ENCODE peak calls at places on chromosomes 12 and 14, in five cellular contexts. T is AG04449; L is fibroblast of lung; A is CD8-positive, alpha-beta T cell; V is neural progenitor cell. Y is an unnamed sample.
A peak's percentile ranks its signal among the peaks of the same experiment; 100 is the strongest.

GRCh38 chr12:95790912-95791849 is 617 bp upstream of the NTN4 start:
- DNase-seq in T (no peak), L (peak; percentile 15), A (peak; percentile 51), V (peak; percentile 57), Y (no peak)

GRCh38 chr12:6752181-6752930 is 585 bp downstream of the MLF2 start:
- DNase-seq in T (no peak), L (peak; percentile 60), A (no peak), V (peak; percentile 79), Y (no peak)

GRCh38 chr14:100874051-100874410 is 29.5 kb downstream of the RTL1 start:
- DNase-seq in T (no peak), L (no peak), A (no peak), V (no peak), Y (no peak)

GRCh38 chr12:111405856-111406473 is at the start of gene SH2B3:
- DNase-seq in T (no peak), L (peak; percentile 59), A (no peak), V (no peak), Y (no peak)

GRCh38 chr12:122738561-122738960 is 7.9 kb upstream of the HCAR1 start:
- DNase-seq in T (no peak), L (peak; percentile 67), A (no peak), V (no peak), Y (no peak)

GRCh38 chr14:44895716-44896115 is 66.0 kb downstream of the KLHL28 start:
- DNase-seq in T (peak; percentile 72), L (peak; percentile 90), A (no peak), V (no peak), Y (no peak)

GRCh38 chr12:67434653-67435375 is 165.7 kb downstream of the CAND1 start:
- DNase-seq in T (peak; percentile 98), L (peak; percentile 99), A (no peak), V (no peak), Y (peak; percentile 69)

GRCh38 chr14:99744873-99745224 is 48.4 kb upstream of the EML1 start:
- DNase-seq in T (no peak), L (no peak), A (no peak), V (no peak), Y (no peak)

GRCh38 chr12:102824218-102824835 is 92.7 kb downstream of the PAH start:
- DNase-seq in T (no peak), L (peak; percentile 10), A (no peak), V (peak; percentile 94), Y (no peak)

GRCh38 chr14:58919262-58919661 is 269.2 kb upstream of the DAAM1 start:
- DNase-seq in T (no peak), L (peak; percentile 29), A (no peak), V (peak; percentile 27), Y (no peak)

GRCh38 chr12:122123761-122124145 is 45.2 kb downstream of the MLXIP start:
- DNase-seq in T (no peak), L (no peak), A (no peak), V (peak; percentile 0), Y (no peak)

GRCh38 chr14:36979863-36980262 is 192.5 kb downstream of the SLC25A21 start:
- DNase-seq in T (no peak), L (no peak), A (no peak), V (no peak), Y (no peak)

GRCh38 chr14:28830115-28830534 is 63.5 kb downstream of the FOXG1 start:
- DNase-seq in T (no peak), L (no peak), A (no peak), V (no peak), Y (no peak)

GRCh38 chr14:88233915-88234314 is 89.2 kb downstream of the KCNK10 start:
- DNase-seq in T (no peak), L (no peak), A (no peak), V (peak; percentile 71), Y (peak; percentile 5)

GRCh38 chr12:78864483-78865296 is at the start of gene SYT1:
- DNase-seq in T (no peak), L (peak; percentile 93), A (no peak), V (peak; percentile 94), Y (peak; percentile 38)

GRCh38 chr12:123150804-123151678 is at the start of gene PITPNM2:
- DNase-seq in T (no peak), L (peak; percentile 59), A (peak; percentile 82), V (peak; percentile 94), Y (no peak)

GRCh38 chr14:51533877-51534553 is 117.7 kb upstream of the FRMD6 start:
- DNase-seq in T (no peak), L (no peak), A (no peak), V (no peak), Y (no peak)

GRCh38 chr12:108342985-108343384 is 3.9 kb upstream of the CMKLR1 start:
- DNase-seq in T (no peak), L (no peak), A (no peak), V (no peak), Y (no peak)

GRCh38 chr12:122356192-122356635 is 66.3 kb downstream of the CLIP1 start:
- DNase-seq in T (no peak), L (peak; percentile 27), A (peak; percentile 63), V (peak; percentile 56), Y (peak; percentile 59)

GRCh38 chr12:109967383-109968031 is 28.7 kb downstream of the GIT2 start:
- DNase-seq in T (no peak), L (no peak), A (no peak), V (peak; percentile 27), Y (no peak)

GRCh38 chr12:31588976-31589375 is 2.0 kb downstream of the DENND5B start:
- DNase-seq in T (no peak), L (peak; percentile 19), A (no peak), V (no peak), Y (no peak)

GRCh38 chr12:110266980-110267620 is 13.9 kb upstream of the ATP2A2 start:
- DNase-seq in T (no peak), L (peak; percentile 77), A (no peak), V (peak; percentile 56), Y (peak; percentile 94)

GRCh38 chr14:38743941-38744611 is 359.0 kb downstream of the SEC23A start:
- DNase-seq in T (no peak), L (no peak), A (no peak), V (no peak), Y (no peak)

DNA sequence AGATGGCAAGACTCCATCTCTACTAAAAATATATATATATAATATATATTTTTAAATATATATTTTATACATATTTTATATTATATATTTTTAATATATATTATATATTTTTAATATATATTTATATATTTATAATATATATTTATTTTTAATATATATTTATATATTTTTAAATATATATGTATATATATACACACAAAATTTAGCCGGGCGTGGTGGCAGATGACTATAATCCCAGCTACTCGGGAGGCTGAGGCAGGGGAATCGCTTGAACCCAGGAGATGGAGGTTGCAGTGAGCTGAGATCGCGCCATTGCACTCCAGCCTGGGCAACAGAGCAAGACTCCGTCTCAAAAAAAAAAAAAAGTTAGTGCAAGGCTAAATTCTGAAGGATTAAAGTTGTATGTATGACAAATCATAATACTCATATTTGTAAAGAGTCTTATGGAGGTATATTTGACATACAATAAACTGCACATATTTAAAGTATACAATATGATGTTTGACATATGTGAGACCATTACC is 7.7 kb upstream of the TDG start:
- DNase-seq in T (no peak), L (no peak), A (no peak), V (no peak), Y (no peak)
- H3K4me3 ChIP-seq in T (no peak overlapping the region), L (no peak overlapping the region), A (peak overlapping the region; percentile 65), V (peak overlapping the region; percentile 92), Y (peak overlapping the region; percentile 97)

GRCh38 chr12:43675048-43675904 is 83.3 kb downstream of the PUS7L start:
- DNase-seq in T (no peak), L (peak; percentile 7), A (no peak), V (no peak), Y (no peak)

GRCh38 chr12:43676183-43676813 is 82.3 kb downstream of the PUS7L start:
- DNase-seq in T (no peak), L (no peak), A (no peak), V (peak; percentile 42), Y (no peak)
- TF ChIP-seq CTCF in T (peak; percentile 50), L (peak; percentile 64), A (peak; percentile 21), V (peak; percentile 53), Y (peak; percentile 76)

GRCh38 chr12:75259170-75259569 is 49.5 kb upstream of the KCNC2 start:
- DNase-seq in T (no peak), L (no peak), A (no peak), V (peak; percentile 2), Y (no peak)

GRCh38 chr12:75260316-75260715 is 50.7 kb upstream of the KCNC2 start:
- DNase-seq in T (no peak), L (peak; percentile 0), A (no peak), V (no peak), Y (no peak)

DNA sequence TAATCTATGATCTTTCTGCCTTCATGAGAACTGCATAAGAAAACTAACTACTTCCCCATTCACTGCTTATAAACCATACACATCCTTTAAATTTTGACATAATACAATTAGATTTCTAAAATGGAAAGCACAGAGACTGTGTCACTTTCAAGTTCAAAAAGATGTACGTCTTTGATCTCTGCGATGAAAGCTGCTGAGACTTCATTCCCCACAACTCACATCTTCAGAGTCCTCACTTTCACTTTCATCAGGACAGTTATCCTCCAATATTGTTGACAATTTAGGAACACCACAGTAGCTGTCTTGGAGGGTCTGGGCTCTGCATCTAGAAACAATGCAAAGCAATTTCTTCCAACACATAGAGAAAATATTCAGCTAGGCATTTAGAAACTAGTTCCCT is 47.9 kb upstream of the KCNC2 start:
- DNase-seq in T (no peak), L (no peak), A (no peak), V (no peak), Y (no peak)
- H3K4me3 ChIP-seq in T (no peak overlapping the region), L (peak overlapping the region; percentile 19), A (no peak overlapping the region), V (no peak overlapping the region), Y (no peak overlapping the region)

DNA sequence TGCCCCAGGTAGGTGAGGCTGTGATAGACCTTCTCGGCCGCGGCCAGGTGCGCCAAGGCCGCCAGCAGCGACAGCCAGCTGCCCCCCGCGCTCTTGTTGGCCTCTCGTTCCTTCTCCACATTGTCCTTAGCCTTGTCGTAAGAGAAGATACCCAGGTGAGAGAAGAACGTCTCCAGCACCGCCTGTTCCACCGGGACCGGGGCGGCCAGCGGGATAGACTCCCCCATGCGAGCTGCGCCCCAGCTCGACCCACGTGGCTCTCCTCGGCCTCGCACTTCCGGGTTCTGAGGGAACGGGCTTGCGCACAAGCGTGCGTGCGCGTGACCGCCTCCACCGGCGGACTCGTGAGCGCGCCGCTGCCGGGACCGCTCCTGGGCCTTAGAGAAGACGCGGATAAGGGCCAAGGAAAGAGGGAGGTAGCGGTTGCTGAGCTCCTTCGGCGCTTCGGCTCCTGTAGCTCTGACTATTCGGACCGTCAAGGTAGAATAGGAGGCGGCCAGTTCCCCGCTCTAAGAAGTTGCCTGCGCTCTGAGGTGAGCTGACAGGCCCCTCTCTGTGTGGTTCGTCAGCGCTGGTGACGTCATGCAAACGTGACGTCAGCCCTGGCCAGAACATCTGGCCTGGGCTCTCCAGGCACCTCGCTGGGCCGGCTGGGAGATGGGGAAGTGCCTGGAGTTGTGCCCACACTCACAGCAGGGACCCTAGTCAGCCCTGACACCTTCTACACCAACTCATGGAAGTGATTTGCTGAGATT is at the start of gene KICS2:
- DNase-seq in T (peak; percentile 59), L (peak; percentile 95), A (peak; percentile 94), V (peak; percentile 96), Y (peak; percentile 73)
- TF ChIP-seq CTCF in T (no peak), L (no peak), A (no peak), V (no peak), Y (no peak)

GRCh38 chr12:57051011-57051410 is 1.1 kb upstream of the MYO1A start:
- DNase-seq in T (no peak), L (no peak), A (no peak), V (no peak), Y (no peak)
- H3K4me3 ChIP-seq in T (no peak overlapping the region), L (no peak overlapping the region), A (no peak overlapping the region), V (no peak overlapping the region), Y (no peak overlapping the region)

Y was measured in HFF-Myc.